ENCODE peak calls at places on chromosomes 13 and 19, in six cellular contexts. E, W, I, D, L and U are unnamed samples.

GRCh38 chr19:11541238-11541637 is 2.6 kb downstream of the CNN1 start:
- DNase-seq in E (no peak), W (no peak), I (no peak), D (no peak), L (no peak), U (no peak)

GRCh38 chr13:109012115-109012514 is 382.7 kb downstream of the MYO16 start:
- DNase-seq in E (no peak), W (no peak), I (no peak), D (peak), L (no peak), U (no peak)

GRCh38 chr13:32903720-32904119 is 112.5 kb upstream of the KL start:
- DNase-seq in E (no peak), W (no peak), I (no peak), D (no peak), L (no peak), U (no peak)

GRCh38 chr13:64428196-64428595 is 2801.9 kb downstream of the PCDH9 start:
- DNase-seq in E (no peak), W (no peak), I (no peak), D (no peak), L (no peak), U (no peak)

GRCh38 chr13:33556828-33557227 is 261.1 kb upstream of the RFC3 start:
- DNase-seq in E (no peak), W (no peak), I (no peak), D (no peak), L (no peak), U (no peak)

GRCh38 chr13:72295173-72295572 is 428.2 kb upstream of the DACH1 start:
- DNase-seq in E (peak), W (no peak), I (no peak), D (no peak), L (peak), U (no peak)

GRCh38 chr13:68027311-68027710 is 797.2 kb upstream of the PCDH9 start:
- DNase-seq in E (no peak), W (no peak), I (no peak), D (no peak), L (no peak), U (no peak)

GRCh38 chr13:45826741-45827140 is 24.8 kb downstream of the SIAH3 start:
- DNase-seq in E (no peak), W (no peak), I (no peak), D (no peak), L (no peak), U (no peak)

GRCh38 chr13:43805071-43805468 is 18.3 kb upstream of the ENOX1 start:
- DNase-seq in E (peak), W (no peak), I (no peak), D (peak), L (peak), U (no peak)

GRCh38 chr19:57803594-57804325 is 11.0 kb downstream of the ZNF552 start:
- DNase-seq in E (peak), W (no peak), I (no peak), D (peak), L (peak), U (no peak)

GRCh38 chr13:39329182-39329639 is 273.8 kb downstream of the LHFPL6 start:
- DNase-seq in E (peak), W (no peak), I (no peak), D (peak), L (peak), U (no peak)

GRCh38 chr19:32219392-32219791 is 126.0 kb upstream of the ZNF507 start:
- DNase-seq in E (no peak), W (no peak), I (no peak), D (no peak), L (no peak), U (no peak)

GRCh38 chr19:51131780-51132680 is 7.3 kb downstream of the SIGLEC9 start:
- DNase-seq in E (peak), W (peak), I (no peak), D (no peak), L (peak), U (peak)

GRCh38 chr19:34363094-34363493 is 1.9 kb upstream of the GPI start:
- DNase-seq in E (no peak), W (no peak), I (no peak), D (peak), L (no peak), U (no peak)

GRCh38 chr13:39913928-39914327 is 258.5 kb downstream of the COG6 start:
- DNase-seq in E (peak), W (peak), I (no peak), D (no peak), L (peak), U (peak)

GRCh38 chr19:46924874-46925547 is 64.2 kb downstream of the ARHGAP35 start:
- DNase-seq in E (no peak), W (no peak), I (no peak), D (no peak), L (no peak), U (no peak)
- H3K4me3 ChIP-seq in E (no peak), W (no peak), I (no peak), D (no peak), L (no peak), U (no peak)

GRCh38 chr19:48329167-48329891 is 4.0 kb downstream of the EMP3 start:
- DNase-seq in E (peak), W (no peak), I (no peak), D (peak), L (no peak), U (no peak)
- H3K4me3 ChIP-seq in E (peak), W (no peak), I (no peak), D (no peak), L (no peak), U (no peak)

GRCh38 chr19:41325947-41326706 is 16.2 kb downstream of the CCDC97 start:
- DNase-seq in E (peak), W (no peak), I (peak), D (peak), L (peak), U (peak)
- H3K4me3 ChIP-seq in E (peak), W (peak), I (peak), D (peak), L (no peak), U (peak)

DNA sequence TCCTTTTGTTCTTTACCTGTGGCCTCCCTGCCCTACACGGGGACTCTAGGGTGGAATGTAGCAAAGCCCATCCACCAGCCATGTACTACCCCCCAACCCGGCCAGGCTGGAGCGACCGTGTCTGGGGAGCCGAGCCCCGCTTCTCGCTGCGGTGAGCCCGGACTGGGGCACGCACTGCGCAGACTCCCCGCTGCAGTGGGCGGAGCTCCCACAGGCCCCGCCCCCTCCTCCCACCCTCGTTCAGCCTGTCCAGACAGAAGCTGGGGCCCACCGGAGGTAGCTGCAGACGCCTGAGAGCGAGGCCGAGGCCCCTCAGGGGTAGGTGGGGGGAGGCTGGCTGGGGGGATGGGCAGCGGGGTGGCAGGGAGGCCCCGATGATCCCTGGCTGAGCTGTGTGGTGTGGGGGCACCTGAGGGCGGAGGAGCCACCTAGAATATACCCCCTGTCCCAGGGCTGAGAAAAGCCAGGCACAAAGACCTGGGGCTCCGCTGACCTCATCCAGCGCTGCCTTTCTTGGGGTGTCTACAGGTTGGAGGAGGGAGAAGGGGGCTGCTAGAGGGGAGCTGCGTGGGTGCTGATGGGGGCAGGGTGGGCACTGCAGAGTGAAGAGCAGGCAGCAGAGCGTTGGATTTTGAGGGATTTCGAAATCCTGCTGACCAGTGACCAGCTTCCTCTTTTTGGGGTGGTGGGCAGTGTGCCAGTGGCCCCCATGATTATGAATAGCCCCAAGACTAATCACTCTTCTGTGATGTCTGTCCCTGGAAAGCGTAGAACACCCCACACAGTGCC is 17.3 kb downstream of the PLD3 start:
- DNase-seq in E (peak), W (peak), I (peak), D (peak), L (peak), U (peak)
- H3K4me3 ChIP-seq in E (peak), W (peak), I (peak), D (peak), L (peak), U (peak)

GRCh38 chr19:1085053-1085658 is 10.0 kb downstream of the POLR2E start:
- DNase-seq in E (no peak), W (no peak), I (no peak), D (no peak), L (no peak), U (no peak)

GRCh38 chr19:1081301-1082164 is 13.6 kb downstream of the POLR2E start:
- DNase-seq in E (no peak), W (no peak), I (peak), D (no peak), L (no peak), U (no peak)

GRCh38 chr19:1082165-1082927 is 12.8 kb downstream of the POLR2E start:
- DNase-seq in E (peak), W (peak), I (peak), D (peak), L (no peak), U (no peak)

GRCh38 chr19:1084024-1084868 is 10.9 kb downstream of the POLR2E start:
- DNase-seq in E (no peak), W (no peak), I (peak), D (no peak), L (no peak), U (peak)

GRCh38 chr19:1082928-1083816 is 12.0 kb downstream of the POLR2E start:
- DNase-seq in E (no peak), W (no peak), I (no peak), D (no peak), L (no peak), U (no peak)
- H3K4me3 ChIP-seq in E (no peak), W (no peak), I (peak), D (no peak), L (peak), U (no peak)

DNA sequence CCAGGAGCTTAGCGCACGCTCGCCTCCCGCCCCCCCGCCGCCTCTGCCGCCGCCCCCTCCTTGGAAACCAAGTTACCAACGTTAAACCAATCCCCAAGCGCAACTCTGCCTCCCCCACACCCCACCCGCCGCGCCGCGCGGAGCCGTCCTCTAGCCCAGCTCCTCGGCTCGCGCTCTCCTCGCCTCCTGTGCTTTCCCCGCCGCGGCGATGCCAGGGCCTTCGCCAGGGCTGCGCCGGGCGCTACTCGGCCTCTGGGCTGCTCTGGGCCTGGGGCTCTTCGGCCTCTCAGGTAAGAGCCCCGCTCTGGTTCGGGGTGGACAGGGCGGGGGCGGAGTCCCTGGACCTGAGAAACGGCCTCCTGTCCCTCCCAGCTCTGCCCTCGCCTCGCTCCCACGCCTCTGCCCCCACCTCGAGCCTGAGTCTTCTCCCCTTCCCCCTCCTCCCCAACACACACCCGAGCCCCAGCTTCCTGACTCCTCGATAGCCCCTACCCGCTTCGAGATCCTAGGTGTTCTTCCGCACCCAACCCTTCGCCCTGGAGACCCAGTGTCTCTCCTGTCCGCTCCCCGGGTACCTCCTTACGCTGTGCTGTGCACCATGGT is at the start of gene ICAM5:
- DNase-seq in E (peak), W (no peak), I (no peak), D (no peak), L (peak), U (no peak)
- H3K4me3 ChIP-seq in E (peak), W (peak), I (peak), D (peak), L (peak), U (peak)

GRCh38 chr19:23909222-23909621 is 5.5 kb upstream of the ZNF726 start:
- DNase-seq in E (no peak), W (no peak), I (no peak), D (no peak), L (no peak), U (no peak)
- H3K4me3 ChIP-seq in E (no peak), W (no peak), I (no peak), D (no peak), L (no peak), U (no peak)

GRCh38 chr13:95644611-95645052 is at the start of gene DZIP1:
- DNase-seq in E (peak), W (peak), I (peak), D (peak), L (peak), U (peak)

GRCh38 chr13:95643814-95644598 is 500 bp downstream of the DZIP1 start:
- DNase-seq in E (peak), W (peak), I (peak), D (peak), L (peak), U (peak)

GRCh38 chr13:95641961-95642621 is 2.4 kb downstream of the DZIP1 start:
- DNase-seq in E (peak), W (peak), I (peak), D (peak), L (peak), U (peak)

GRCh38 chr13:95643009-95643408 is 1.5 kb downstream of the DZIP1 start:
- DNase-seq in E (no peak), W (no peak), I (no peak), D (no peak), L (no peak), U (no peak)

GRCh38 chr13:95643471-95643813 is 1.1 kb downstream of the DZIP1 start:
- DNase-seq in E (peak), W (no peak), I (peak), D (peak), L (peak), U (no peak)
- H3K4me3 ChIP-seq in E (peak), W (peak), I (peak), D (peak), L (peak), U (peak)

GRCh38 chr13:20016649-20017364 is 58.3 kb downstream of the ZMYM2 start:
- DNase-seq in E (no peak), W (no peak), I (no peak), D (peak), L (no peak), U (no peak)
- H3K4me3 ChIP-seq in E (no peak), W (no peak), I (no peak), D (no peak), L (no peak), U (no peak)

DNA sequence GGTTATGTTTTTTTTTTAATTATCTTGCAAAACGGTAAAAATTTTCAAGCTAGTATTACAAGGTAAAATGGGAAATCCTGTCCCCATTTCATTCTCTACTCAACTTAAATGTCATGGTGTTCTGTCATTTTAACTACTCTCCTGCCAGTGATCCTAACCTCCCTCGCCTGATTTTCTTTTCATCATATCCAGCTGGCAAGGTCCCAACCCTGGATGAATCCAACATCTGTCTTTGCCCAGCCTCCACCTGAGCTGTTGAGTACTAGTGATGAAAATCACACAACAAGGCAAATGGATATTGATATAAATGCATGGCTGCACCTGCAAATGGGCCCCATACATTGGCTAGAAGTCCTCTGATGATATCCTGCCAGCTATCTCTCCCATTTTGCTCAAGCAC is 6.9 kb upstream of the CDK8 start:
- DNase-seq in E (no peak), W (no peak), I (no peak), D (no peak), L (no peak), U (no peak)
- H3K4me3 ChIP-seq in E (no peak), W (no peak), I (no peak), D (no peak), L (no peak), U (no peak)